ENCODE peak calls at places on chromosome 7, in six cellular contexts. K, G, Q, F, R and E are unnamed samples.

GRCh38 chr7:12431886-12432285 is 28.2 kb upstream of the VWDE start:
- DNase-seq in R (no peak), F (no peak), K (no peak), G (no peak), Q (no peak), E (no peak)

GRCh38 chr7:116779222-116779621 is 83.2 kb upstream of the CAPZA2 start:
- DNase-seq in G (no peak), R (no peak), Q (no peak), K (no peak), F (no peak), E (no peak)

GRCh38 chr7:8014399-8014798 is 45.8 kb downstream of the GLCCI1 start:
- DNase-seq in F (no peak), Q (no peak), R (no peak), G (no peak), K (no peak), E (no peak)

GRCh38 chr7:29494350-29494749 is 69.3 kb upstream of the PRR15 start:
- DNase-seq in Q (no peak), G (no peak), F (no peak), R (peak), K (no peak), E (no peak)

GRCh38 chr7:107201795-107202450 is 33.1 kb downstream of the HBP1 start:
- DNase-seq in R (no peak), F (no peak), K (no peak), Q (peak), G (peak), E (peak)

GRCh38 chr7:1344421-1344820 is 111.7 kb downstream of the UNCX start:
- DNase-seq in K (no peak), G (no peak), R (no peak), Q (no peak), F (no peak), E (no peak)

GRCh38 chr7:4604456-4604940 is 77.6 kb upstream of the FOXK1 start:
- DNase-seq in R (no peak), G (no peak), K (no peak), F (no peak), Q (no peak), E (no peak)

GRCh38 chr7:85094046-85094720 is 92.7 kb downstream of the SEMA3D start:
- DNase-seq in G (no peak), R (no peak), Q (no peak), K (no peak), F (no peak), E (no peak)

GRCh38 chr7:5278781-5279180 is 4.0 kb upstream of the SLC29A4 start:
- DNase-seq in K (no peak), Q (no peak), R (no peak), G (no peak), F (no peak), E (no peak)

GRCh38 chr7:157523766-157524421 is 187.1 kb downstream of the DNAJB6 start:
- DNase-seq in Q (no peak), F (no peak), K (peak), G (no peak), R (no peak), E (no peak)

GRCh38 chr7:489876-490275 is 29.8 kb downstream of the PDGFA start:
- DNase-seq in K (no peak), R (no peak), Q (no peak), F (no peak), G (no peak), E (no peak)

GRCh38 chr7:4713183-4713784 is 31.2 kb downstream of the FOXK1 start:
- DNase-seq in G (no peak), K (peak), F (no peak), R (no peak), Q (no peak), E (no peak)

GRCh38 chr7:121961491-121961890 is 88.5 kb downstream of the PTPRZ1 start:
- DNase-seq in K (no peak), R (no peak), Q (no peak), G (no peak), F (no peak), E (no peak)

GRCh38 chr7:29748286-29749099 is 57.8 kb upstream of the WIPF3 start:
- DNase-seq in K (no peak), F (no peak), Q (peak), R (no peak), G (no peak), E (peak)

GRCh38 chr7:157047148-157047547 is 36.7 kb upstream of the MNX1 start:
- DNase-seq in R (no peak), G (no peak), F (no peak), Q (no peak), K (no peak), E (no peak)

GRCh38 chr7:117666019-117666418 is 186.2 kb downstream of the CFTR start:
- DNase-seq in K (no peak), Q (no peak), R (peak), F (no peak), G (no peak), E (no peak)

GRCh38 chr7:108178393-108178792 is 48.2 kb upstream of the LAMB4 start:
- DNase-seq in K (no peak), F (no peak), G (no peak), Q (no peak), R (no peak), E (no peak)

GRCh38 chr7:34190299-34190698 is 285.0 kb downstream of the BMPER start:
- DNase-seq in K (no peak), F (no peak), R (no peak), G (peak), Q (no peak), E (peak)

GRCh38 chr7:148962823-148963582 is 65.3 kb downstream of the PDIA4 start:
- DNase-seq in K (peak), F (peak), R (peak), Q (peak), G (peak), E (peak)

GRCh38 chr7:80856769-80857168 is 62.1 kb downstream of the SEMA3C start:
- DNase-seq in Q (no peak), R (no peak), K (no peak), G (no peak), F (no peak), E (no peak)

GRCh38 chr7:106484562-106484961 is 176.4 kb downstream of the CCDC71L start:
- DNase-seq in Q (no peak), F (no peak), K (no peak), R (no peak), G (no peak), E (no peak)